ENCODE peak calls at places on chromosome 15, in five cellular contexts. O, T, K, F and H are unnamed samples.

GRCh38 chr15:41689834-41690233 is 29.6 kb downstream of the MGA start:
- DNase-seq in F (no peak), K (no peak), T (no peak), O (no peak), H (no peak)

GRCh38 chr15:36778516-36778915 is 199.1 kb downstream of the CDIN1 start:
- DNase-seq in O (peak), F (no peak), K (no peak), T (no peak), H (no peak)

GRCh38 chr15:84955089-84955848 is 26.4 kb upstream of the PDE8A start:
- DNase-seq in F (peak), K (peak), T (no peak), O (no peak), H (peak)

GRCh38 chr15:71743861-71744382 is 66.4 kb upstream of the NR2E3 start:
- DNase-seq in T (peak), O (peak), F (peak), K (peak), H (no peak)

GRCh38 chr15:92693922-92694331 is 38.4 kb upstream of the FAM174B start:
- DNase-seq in O (no peak), T (no peak), K (no peak), F (no peak), H (no peak)

GRCh38 chr15:89761009-89761831 is 10.2 kb upstream of the MESP1 start:
- DNase-seq in F (no peak), T (no peak), K (no peak), O (no peak), H (no peak)

GRCh38 chr15:78714890-78715289 is 73.9 kb upstream of the CHRNB4 start:
- DNase-seq in F (no peak), K (no peak), O (no peak), T (no peak), H (no peak)

GRCh38 chr15:26848498-26848897 is 18.4 kb upstream of the GABRA5 start:
- DNase-seq in O (no peak), F (no peak), T (no peak), K (no peak), H (no peak)

GRCh38 chr15:35932541-35932940 is 386.6 kb upstream of the DPH6 start:
- DNase-seq in O (no peak), F (no peak), T (no peak), K (no peak), H (no peak)

GRCh38 chr15:99019558-99020540 is 12.3 kb upstream of the PGPEP1L start:
- DNase-seq in K (no peak), O (peak), F (no peak), T (no peak), H (no peak)

GRCh38 chr15:80565988-80566387 is 129.1 kb upstream of the ABHD17C start:
- DNase-seq in O (no peak), T (no peak), F (no peak), K (no peak), H (no peak)

GRCh38 chr15:62549345-62549970 is 384.4 kb upstream of the C2CD4B start:
- DNase-seq in T (no peak), K (no peak), O (no peak), F (no peak), H (no peak)

GRCh38 chr15:52559583-52559982 is 9.2 kb downstream of the ARPP19 start:
- DNase-seq in F (no peak), T (no peak), O (no peak), K (peak), H (no peak)

GRCh38 chr15:42048080-42048820 is 27.4 kb upstream of the PLA2G4E start:
- DNase-seq in K (no peak), T (no peak), F (no peak), O (no peak), H (no peak)

GRCh38 chr15:75325922-75326321 is 9.9 kb upstream of the COMMD4 start:
- DNase-seq in K (no peak), F (no peak), O (no peak), T (no peak), H (no peak)

GRCh38 chr15:100332721-100333120 is 9.1 kb downstream of the ADAMTS17 start:
- DNase-seq in K (no peak), F (no peak), T (no peak), O (no peak), H (no peak)

GRCh38 chr15:22933641-22934061 is 46.5 kb downstream of the CYFIP1 start:
- DNase-seq in O (no peak), F (no peak), K (no peak), T (no peak), H (no peak)

GRCh38 chr15:29822100-29822684 is at the start of gene TJP1:
- DNase-seq in K (no peak), T (no peak), F (no peak), O (no peak), H (peak)

GRCh38 chr15:37032091-37032775 is 68.1 kb downstream of the MEIS2 start:
- DNase-seq in F (no peak), O (no peak), K (no peak), T (no peak), H (no peak)

GRCh38 chr15:95105229-95105628 is 873.9 kb downstream of the MCTP2 start:
- DNase-seq in O (no peak), T (no peak), F (no peak), K (no peak), H (no peak)

GRCh38 chr15:89360294-89360971 is 25.8 kb upstream of the POLG start:
- DNase-seq in F (no peak), K (no peak), T (no peak), O (no peak), H (no peak)

GRCh38 chr15:56496635-56497034 is 31.7 kb upstream of the MNS1 start:
- DNase-seq in T (peak), F (no peak), O (peak), K (no peak), H (no peak)

GRCh38 chr15:39680868-39681267 is 100.0 kb downstream of the THBS1 start:
- DNase-seq in F (no peak), T (no peak), K (no peak), O (no peak), H (no peak)

GRCh38 chr15:43133429-43134156 is at the start of gene TMEM62:
- DNase-seq in F (peak), K (peak), T (peak), O (peak), H (peak)

GRCh38 chr15:22884344-22884743 is 45.9 kb downstream of the NIPA2 start:
- DNase-seq in T (no peak), F (no peak), O (no peak), K (no peak), H (no peak)

GRCh38 chr15:72116680-72117447 is 1.1 kb downstream of the MYO9A start:
- DNase-seq in K (peak), T (no peak), O (no peak), F (no peak), H (no peak)

GRCh38 chr15:29859981-29860745 is 37.9 kb upstream of the TJP1 start:
- DNase-seq in K (no peak), F (no peak), O (peak), T (no peak), H (no peak)

GRCh38 chr15:68383161-68384074 is 48.5 kb downstream of the ITGA11 start:
- DNase-seq in O (no peak), F (no peak), K (no peak), T (no peak), H (no peak)

GRCh38 chr15:40308844-40309189 is 1.1 kb upstream of the PLCB2 start:
- DNase-seq in T (no peak), O (no peak), F (no peak), K (peak), H (peak)

GRCh38 chr15:56272474-56272873 is 28.8 kb upstream of the RFX7 start:
- DNase-seq in F (no peak), T (no peak), K (no peak), O (no peak), H (no peak)